ENCODE peak calls at places on chromosomes 6 and 20, in nine cellular contexts. One of them, this sample, is unnamed.

GRCh38 chr6:100137759-100138158 is 143.7 kb upstream of the MCHR2 start:
- DNase-seq in left cardiac atrium: no peak
- DNase-seq in stimulated activated CD4-positive, alpha-beta T cell treated with anti-CD3 and anti-CD28 coated beads, TNF-alpha, amount 100 ng/mL, for 1 hour: no peak
- DNase-seq in heart right ventricle: no peak
- DNase-seq in stomach: no peak
- DNase-seq in KG1: no peak
- DNase-seq in CD4-positive, CD25-positive, alpha-beta regulatory T cell: no peak
- DNase-seq in iPS-NIHi11: no peak
- DNase-seq in NCI-H1436 treated with DMSO at 0.1 percent for 48 hours: no peak
- DNase-seq in this sample: no peak

GRCh38 chr6:20318851-20319387 is 82.8 kb upstream of the E2F3 start:
- DNase-seq in left cardiac atrium: no peak
- DNase-seq in stimulated activated CD4-positive, alpha-beta T cell treated with anti-CD3 and anti-CD28 coated beads, TNF-alpha, amount 100 ng/mL, for 1 hour: no peak
- DNase-seq in heart right ventricle: no peak
- DNase-seq in stomach: no peak
- DNase-seq in KG1: no peak
- DNase-seq in CD4-positive, CD25-positive, alpha-beta regulatory T cell: no peak
- DNase-seq in iPS-NIHi11: no peak
- DNase-seq in NCI-H1436 treated with DMSO at 0.1 percent for 48 hours: no peak
- DNase-seq in this sample: no peak

GRCh38 chr6:149114167-149114566 is 203.3 kb upstream of the TAB2 start:
- DNase-seq in left cardiac atrium: peak
- DNase-seq in stimulated activated CD4-positive, alpha-beta T cell treated with anti-CD3 and anti-CD28 coated beads, TNF-alpha, amount 100 ng/mL, for 1 hour: no peak
- DNase-seq in heart right ventricle: peak
- DNase-seq in stomach: no peak
- DNase-seq in KG1: no peak
- DNase-seq in CD4-positive, CD25-positive, alpha-beta regulatory T cell: no peak
- DNase-seq in iPS-NIHi11: no peak
- DNase-seq in NCI-H1436 treated with DMSO at 0.1 percent for 48 hours: no peak
- DNase-seq in this sample: peak

GRCh38 chr6:41042167-41042566 is at the start of gene TSPO2:
- DNase-seq in left cardiac atrium: no peak
- DNase-seq in stimulated activated CD4-positive, alpha-beta T cell treated with anti-CD3 and anti-CD28 coated beads, TNF-alpha, amount 100 ng/mL, for 1 hour: no peak
- DNase-seq in heart right ventricle: no peak
- DNase-seq in stomach: no peak
- DNase-seq in KG1: no peak
- DNase-seq in CD4-positive, CD25-positive, alpha-beta regulatory T cell: no peak
- DNase-seq in iPS-NIHi11: no peak
- DNase-seq in NCI-H1436 treated with DMSO at 0.1 percent for 48 hours: no peak
- DNase-seq in this sample: no peak

GRCh38 chr20:37915800-37916570 is 13.1 kb downstream of the VSTM2L start:
- DNase-seq in left cardiac atrium: no peak
- DNase-seq in stimulated activated CD4-positive, alpha-beta T cell treated with anti-CD3 and anti-CD28 coated beads, TNF-alpha, amount 100 ng/mL, for 1 hour: no peak
- DNase-seq in heart right ventricle: no peak
- DNase-seq in stomach: peak
- DNase-seq in KG1: no peak
- DNase-seq in CD4-positive, CD25-positive, alpha-beta regulatory T cell: no peak
- DNase-seq in iPS-NIHi11: peak
- DNase-seq in NCI-H1436 treated with DMSO at 0.1 percent for 48 hours: no peak
- DNase-seq in this sample: no peak

GRCh38 chr6:33745558-33745957 is 1.1 kb downstream of the IP6K3 start:
- DNase-seq in left cardiac atrium: no peak
- DNase-seq in stimulated activated CD4-positive, alpha-beta T cell treated with anti-CD3 and anti-CD28 coated beads, TNF-alpha, amount 100 ng/mL, for 1 hour: no peak
- DNase-seq in heart right ventricle: no peak
- DNase-seq in stomach: no peak
- DNase-seq in KG1: no peak
- DNase-seq in CD4-positive, CD25-positive, alpha-beta regulatory T cell: no peak
- DNase-seq in iPS-NIHi11: no peak
- DNase-seq in NCI-H1436 treated with DMSO at 0.1 percent for 48 hours: no peak
- DNase-seq in this sample: no peak

GRCh38 chr6:166569206-166569605 is 17.3 kb downstream of the RAMACL start:
- DNase-seq in left cardiac atrium: no peak
- DNase-seq in stimulated activated CD4-positive, alpha-beta T cell treated with anti-CD3 and anti-CD28 coated beads, TNF-alpha, amount 100 ng/mL, for 1 hour: no peak
- DNase-seq in heart right ventricle: no peak
- DNase-seq in stomach: no peak
- DNase-seq in KG1: no peak
- DNase-seq in CD4-positive, CD25-positive, alpha-beta regulatory T cell: no peak
- DNase-seq in iPS-NIHi11: no peak
- DNase-seq in NCI-H1436 treated with DMSO at 0.1 percent for 48 hours: no peak
- DNase-seq in this sample: no peak

GRCh38 chr6:83853178-83853967 is at the start of gene RIPPLY2:
- DNase-seq in left cardiac atrium: peak
- DNase-seq in stimulated activated CD4-positive, alpha-beta T cell treated with anti-CD3 and anti-CD28 coated beads, TNF-alpha, amount 100 ng/mL, for 1 hour: no peak
- DNase-seq in heart right ventricle: peak
- DNase-seq in stomach: no peak
- DNase-seq in KG1: peak
- DNase-seq in CD4-positive, CD25-positive, alpha-beta regulatory T cell: peak
- DNase-seq in iPS-NIHi11: peak
- DNase-seq in NCI-H1436 treated with DMSO at 0.1 percent for 48 hours: no peak
- DNase-seq in this sample: peak

GRCh38 chr6:111406200-111406711 is 76.8 kb downstream of the REV3L start:
- DNase-seq in left cardiac atrium: no peak
- DNase-seq in stimulated activated CD4-positive, alpha-beta T cell treated with anti-CD3 and anti-CD28 coated beads, TNF-alpha, amount 100 ng/mL, for 1 hour: no peak
- DNase-seq in heart right ventricle: no peak
- DNase-seq in stomach: no peak
- DNase-seq in KG1: no peak
- DNase-seq in CD4-positive, CD25-positive, alpha-beta regulatory T cell: peak
- DNase-seq in iPS-NIHi11: no peak
- DNase-seq in NCI-H1436 treated with DMSO at 0.1 percent for 48 hours: no peak
- DNase-seq in this sample: no peak

GRCh38 chr20:32972181-32973076 is 31.8 kb downstream of the SUN5 start:
- DNase-seq in left cardiac atrium: no peak
- DNase-seq in stimulated activated CD4-positive, alpha-beta T cell treated with anti-CD3 and anti-CD28 coated beads, TNF-alpha, amount 100 ng/mL, for 1 hour: peak
- DNase-seq in heart right ventricle: no peak
- DNase-seq in stomach: no peak
- DNase-seq in KG1: peak
- DNase-seq in CD4-positive, CD25-positive, alpha-beta regulatory T cell: peak
- DNase-seq in iPS-NIHi11: no peak
- DNase-seq in NCI-H1436 treated with DMSO at 0.1 percent for 48 hours: no peak
- DNase-seq in this sample: no peak

GRCh38 chr6:134830194-134830593 is 119.7 kb downstream of the ALDH8A1 start:
- DNase-seq in left cardiac atrium: no peak
- DNase-seq in stimulated activated CD4-positive, alpha-beta T cell treated with anti-CD3 and anti-CD28 coated beads, TNF-alpha, amount 100 ng/mL, for 1 hour: no peak
- DNase-seq in heart right ventricle: no peak
- DNase-seq in stomach: no peak
- DNase-seq in KG1: no peak
- DNase-seq in CD4-positive, CD25-positive, alpha-beta regulatory T cell: no peak
- DNase-seq in iPS-NIHi11: no peak
- DNase-seq in NCI-H1436 treated with DMSO at 0.1 percent for 48 hours: no peak
- DNase-seq in this sample: no peak

GRCh38 chr6:3764516-3765333 is 13.2 kb upstream of the PXDC1 start:
- DNase-seq in left cardiac atrium: no peak
- DNase-seq in stimulated activated CD4-positive, alpha-beta T cell treated with anti-CD3 and anti-CD28 coated beads, TNF-alpha, amount 100 ng/mL, for 1 hour: no peak
- DNase-seq in heart right ventricle: no peak
- DNase-seq in stomach: no peak
- DNase-seq in KG1: no peak
- DNase-seq in CD4-positive, CD25-positive, alpha-beta regulatory T cell: no peak
- DNase-seq in iPS-NIHi11: no peak
- DNase-seq in NCI-H1436 treated with DMSO at 0.1 percent for 48 hours: no peak
- DNase-seq in this sample: no peak

GRCh38 chr6:73134588-73134987 is 90.7 kb downstream of the KHDC1L start:
- DNase-seq in left cardiac atrium: no peak
- DNase-seq in stimulated activated CD4-positive, alpha-beta T cell treated with anti-CD3 and anti-CD28 coated beads, TNF-alpha, amount 100 ng/mL, for 1 hour: no peak
- DNase-seq in heart right ventricle: no peak
- DNase-seq in stomach: no peak
- DNase-seq in KG1: no peak
- DNase-seq in CD4-positive, CD25-positive, alpha-beta regulatory T cell: peak
- DNase-seq in iPS-NIHi11: peak
- DNase-seq in NCI-H1436 treated with DMSO at 0.1 percent for 48 hours: no peak
- DNase-seq in this sample: no peak

GRCh38 chr6:33885121-33886057 is 81.6 kb upstream of the MLN start:
- DNase-seq in left cardiac atrium: no peak
- DNase-seq in stimulated activated CD4-positive, alpha-beta T cell treated with anti-CD3 and anti-CD28 coated beads, TNF-alpha, amount 100 ng/mL, for 1 hour: no peak
- DNase-seq in heart right ventricle: no peak
- DNase-seq in stomach: no peak
- DNase-seq in KG1: no peak
- DNase-seq in CD4-positive, CD25-positive, alpha-beta regulatory T cell: no peak
- DNase-seq in iPS-NIHi11: no peak
- DNase-seq in NCI-H1436 treated with DMSO at 0.1 percent for 48 hours: no peak
- DNase-seq in this sample: no peak

GRCh38 chr6:36596359-36596758 is 2.2 kb downstream of the SRSF3 start:
- DNase-seq in left cardiac atrium: no peak
- DNase-seq in stimulated activated CD4-positive, alpha-beta T cell treated with anti-CD3 and anti-CD28 coated beads, TNF-alpha, amount 100 ng/mL, for 1 hour: no peak
- DNase-seq in heart right ventricle: no peak
- DNase-seq in stomach: no peak
- DNase-seq in KG1: no peak
- DNase-seq in CD4-positive, CD25-positive, alpha-beta regulatory T cell: peak
- DNase-seq in iPS-NIHi11: no peak
- DNase-seq in NCI-H1436 treated with DMSO at 0.1 percent for 48 hours: no peak
- DNase-seq in this sample: no peak

GRCh38 chr20:3454821-3455220 is 16.0 kb upstream of the ATRN start:
- DNase-seq in left cardiac atrium: no peak
- DNase-seq in stimulated activated CD4-positive, alpha-beta T cell treated with anti-CD3 and anti-CD28 coated beads, TNF-alpha, amount 100 ng/mL, for 1 hour: no peak
- DNase-seq in heart right ventricle: no peak
- DNase-seq in stomach: no peak
- DNase-seq in KG1: no peak
- DNase-seq in CD4-positive, CD25-positive, alpha-beta regulatory T cell: no peak
- DNase-seq in iPS-NIHi11: no peak
- DNase-seq in NCI-H1436 treated with DMSO at 0.1 percent for 48 hours: no peak
- DNase-seq in this sample: no peak

GRCh38 chr6:74798302-74798701 is 407.6 kb downstream of the COL12A1 start:
- DNase-seq in left cardiac atrium: no peak
- DNase-seq in stimulated activated CD4-positive, alpha-beta T cell treated with anti-CD3 and anti-CD28 coated beads, TNF-alpha, amount 100 ng/mL, for 1 hour: no peak
- DNase-seq in heart right ventricle: no peak
- DNase-seq in stomach: no peak
- DNase-seq in KG1: no peak
- DNase-seq in CD4-positive, CD25-positive, alpha-beta regulatory T cell: no peak
- DNase-seq in iPS-NIHi11: no peak
- DNase-seq in NCI-H1436 treated with DMSO at 0.1 percent for 48 hours: no peak
- DNase-seq in this sample: no peak

GRCh38 chr6:170433163-170434095 is 119.7 kb downstream of the PSMB1 start:
- DNase-seq in left cardiac atrium: no peak
- DNase-seq in stimulated activated CD4-positive, alpha-beta T cell treated with anti-CD3 and anti-CD28 coated beads, TNF-alpha, amount 100 ng/mL, for 1 hour: no peak
- DNase-seq in heart right ventricle: no peak
- DNase-seq in stomach: no peak
- DNase-seq in KG1: no peak
- DNase-seq in CD4-positive, CD25-positive, alpha-beta regulatory T cell: no peak
- DNase-seq in iPS-NIHi11: no peak
- DNase-seq in NCI-H1436 treated with DMSO at 0.1 percent for 48 hours: no peak
- DNase-seq in this sample: no peak

GRCh38 chr20:61899971-61900370 is 165.7 kb downstream of the TAF4 start:
- DNase-seq in left cardiac atrium: no peak
- DNase-seq in stimulated activated CD4-positive, alpha-beta T cell treated with anti-CD3 and anti-CD28 coated beads, TNF-alpha, amount 100 ng/mL, for 1 hour: no peak
- DNase-seq in heart right ventricle: peak
- DNase-seq in stomach: no peak
- DNase-seq in KG1: no peak
- DNase-seq in CD4-positive, CD25-positive, alpha-beta regulatory T cell: no peak
- DNase-seq in iPS-NIHi11: no peak
- DNase-seq in NCI-H1436 treated with DMSO at 0.1 percent for 48 hours: no peak
- DNase-seq in this sample: no peak

GRCh38 chr6:32462609-32463008 is 22.9 kb downstream of the HLA-DRA start:
- DNase-seq in left cardiac atrium: no peak
- DNase-seq in stimulated activated CD4-positive, alpha-beta T cell treated with anti-CD3 and anti-CD28 coated beads, TNF-alpha, amount 100 ng/mL, for 1 hour: no peak
- DNase-seq in heart right ventricle: no peak
- DNase-seq in stomach: no peak
- DNase-seq in KG1: no peak
- DNase-seq in CD4-positive, CD25-positive, alpha-beta regulatory T cell: no peak
- DNase-seq in iPS-NIHi11: no peak
- DNase-seq in NCI-H1436 treated with DMSO at 0.1 percent for 48 hours: no peak
- DNase-seq in this sample: no peak

GRCh38 chr20:53621482-53622246 is 28.0 kb upstream of the ZNF217 start:
- DNase-seq in left cardiac atrium: peak
- DNase-seq in stimulated activated CD4-positive, alpha-beta T cell treated with anti-CD3 and anti-CD28 coated beads, TNF-alpha, amount 100 ng/mL, for 1 hour: no peak
- DNase-seq in heart right ventricle: peak
- DNase-seq in stomach: peak
- DNase-seq in KG1: no peak
- DNase-seq in CD4-positive, CD25-positive, alpha-beta regulatory T cell: peak
- DNase-seq in iPS-NIHi11: no peak
- DNase-seq in NCI-H1436 treated with DMSO at 0.1 percent for 48 hours: no peak
- DNase-seq in this sample: peak

GRCh38 chr6:431986-432385 is 40.4 kb downstream of the IRF4 start:
- DNase-seq in left cardiac atrium: no peak
- DNase-seq in stimulated activated CD4-positive, alpha-beta T cell treated with anti-CD3 and anti-CD28 coated beads, TNF-alpha, amount 100 ng/mL, for 1 hour: no peak
- DNase-seq in heart right ventricle: no peak
- DNase-seq in stomach: no peak
- DNase-seq in KG1: no peak
- DNase-seq in CD4-positive, CD25-positive, alpha-beta regulatory T cell: peak
- DNase-seq in iPS-NIHi11: no peak
- DNase-seq in NCI-H1436 treated with DMSO at 0.1 percent for 48 hours: no peak
- DNase-seq in this sample: no peak

GRCh38 chr6:33967966-33968724 is 164.3 kb upstream of the MLN start:
- DNase-seq in left cardiac atrium: no peak
- DNase-seq in stimulated activated CD4-positive, alpha-beta T cell treated with anti-CD3 and anti-CD28 coated beads, TNF-alpha, amount 100 ng/mL, for 1 hour: no peak
- DNase-seq in heart right ventricle: no peak
- DNase-seq in stomach: no peak
- DNase-seq in KG1: no peak
- DNase-seq in CD4-positive, CD25-positive, alpha-beta regulatory T cell: no peak
- DNase-seq in iPS-NIHi11: peak
- DNase-seq in NCI-H1436 treated with DMSO at 0.1 percent for 48 hours: no peak
- DNase-seq in this sample: peak

GRCh38 chr6:170444056-170444505 is 109.0 kb downstream of the PSMB1 start:
- DNase-seq in left cardiac atrium: no peak
- DNase-seq in stimulated activated CD4-positive, alpha-beta T cell treated with anti-CD3 and anti-CD28 coated beads, TNF-alpha, amount 100 ng/mL, for 1 hour: no peak
- DNase-seq in heart right ventricle: no peak
- DNase-seq in stomach: no peak
- DNase-seq in KG1: no peak
- DNase-seq in CD4-positive, CD25-positive, alpha-beta regulatory T cell: no peak
- DNase-seq in iPS-NIHi11: no peak
- DNase-seq in NCI-H1436 treated with DMSO at 0.1 percent for 48 hours: no peak
- DNase-seq in this sample: no peak

GRCh38 chr20:58078741-58079522 is 149.5 kb downstream of the ANKRD60 start:
- DNase-seq in left cardiac atrium: no peak
- DNase-seq in stimulated activated CD4-positive, alpha-beta T cell treated with anti-CD3 and anti-CD28 coated beads, TNF-alpha, amount 100 ng/mL, for 1 hour: no peak
- DNase-seq in heart right ventricle: no peak
- DNase-seq in stomach: no peak
- DNase-seq in KG1: no peak
- DNase-seq in CD4-positive, CD25-positive, alpha-beta regulatory T cell: no peak
- DNase-seq in iPS-NIHi11: no peak
- DNase-seq in NCI-H1436 treated with DMSO at 0.1 percent for 48 hours: no peak
- DNase-seq in this sample: peak

GRCh38 chr6:27672113-27672799 is 199.4 kb upstream of the ZNF184 start:
- DNase-seq in left cardiac atrium: no peak
- DNase-seq in stimulated activated CD4-positive, alpha-beta T cell treated with anti-CD3 and anti-CD28 coated beads, TNF-alpha, amount 100 ng/mL, for 1 hour: no peak
- DNase-seq in heart right ventricle: no peak
- DNase-seq in stomach: no peak
- DNase-seq in KG1: peak
- DNase-seq in CD4-positive, CD25-positive, alpha-beta regulatory T cell: peak
- DNase-seq in iPS-NIHi11: peak
- DNase-seq in NCI-H1436 treated with DMSO at 0.1 percent for 48 hours: no peak
- DNase-seq in this sample: no peak

GRCh38 chr6:44065443-44066115 is 61.7 kb downstream of the MRPL14 start:
- DNase-seq in left cardiac atrium: no peak
- DNase-seq in stimulated activated CD4-positive, alpha-beta T cell treated with anti-CD3 and anti-CD28 coated beads, TNF-alpha, amount 100 ng/mL, for 1 hour: no peak
- DNase-seq in heart right ventricle: no peak
- DNase-seq in stomach: no peak
- DNase-seq in KG1: no peak
- DNase-seq in CD4-positive, CD25-positive, alpha-beta regulatory T cell: no peak
- DNase-seq in iPS-NIHi11: no peak
- DNase-seq in NCI-H1436 treated with DMSO at 0.1 percent for 48 hours: no peak
- DNase-seq in this sample: no peak

GRCh38 chr6:107504655-107505054 is 14.7 kb downstream of the SOBP start:
- DNase-seq in left cardiac atrium: no peak
- DNase-seq in stimulated activated CD4-positive, alpha-beta T cell treated with anti-CD3 and anti-CD28 coated beads, TNF-alpha, amount 100 ng/mL, for 1 hour: no peak
- DNase-seq in heart right ventricle: no peak
- DNase-seq in stomach: no peak
- DNase-seq in KG1: no peak
- DNase-seq in CD4-positive, CD25-positive, alpha-beta regulatory T cell: no peak
- DNase-seq in iPS-NIHi11: no peak
- DNase-seq in NCI-H1436 treated with DMSO at 0.1 percent for 48 hours: no peak
- DNase-seq in this sample: no peak

GRCh38 chr6:14709066-14709670 is 536.7 kb upstream of the JARID2 start:
- DNase-seq in left cardiac atrium: no peak
- DNase-seq in stimulated activated CD4-positive, alpha-beta T cell treated with anti-CD3 and anti-CD28 coated beads, TNF-alpha, amount 100 ng/mL, for 1 hour: no peak
- DNase-seq in heart right ventricle: no peak
- DNase-seq in stomach: no peak
- DNase-seq in KG1: no peak
- DNase-seq in CD4-positive, CD25-positive, alpha-beta regulatory T cell: no peak
- DNase-seq in iPS-NIHi11: no peak
- DNase-seq in NCI-H1436 treated with DMSO at 0.1 percent for 48 hours: no peak
- DNase-seq in this sample: no peak

GRCh38 chr20:32986331-32986966 is 17.8 kb downstream of the SUN5 start:
- DNase-seq in left cardiac atrium: no peak
- DNase-seq in stimulated activated CD4-positive, alpha-beta T cell treated with anti-CD3 and anti-CD28 coated beads, TNF-alpha, amount 100 ng/mL, for 1 hour: no peak
- DNase-seq in heart right ventricle: no peak
- DNase-seq in stomach: no peak
- DNase-seq in KG1: no peak
- DNase-seq in CD4-positive, CD25-positive, alpha-beta regulatory T cell: no peak
- DNase-seq in iPS-NIHi11: no peak
- DNase-seq in NCI-H1436 treated with DMSO at 0.1 percent for 48 hours: no peak
- DNase-seq in this sample: no peak

GRCh38 chr20:33291830-33292355 is 8.9 kb downstream of the BPIFB1 start:
- DNase-seq in left cardiac atrium: no peak
- DNase-seq in stimulated activated CD4-positive, alpha-beta T cell treated with anti-CD3 and anti-CD28 coated beads, TNF-alpha, amount 100 ng/mL, for 1 hour: peak
- DNase-seq in heart right ventricle: no peak
- DNase-seq in stomach: peak
- DNase-seq in KG1: peak
- DNase-seq in CD4-positive, CD25-positive, alpha-beta regulatory T cell: peak
- DNase-seq in iPS-NIHi11: peak
- DNase-seq in NCI-H1436 treated with DMSO at 0.1 percent for 48 hours: no peak
- DNase-seq in this sample: peak